ENCODE peak calls at places on chromosomes 6 and 20, in four cellular contexts. S is cardiac muscle cell, J is fibroblast of lung, N is sigmoid colon. K is an unnamed sample.

GRCh38 chr6:156583083-156583482 is 194.1 kb upstream of the ARID1B start:
- DNase-seq in N (no peak), J (no peak), S (no peak), K (no peak)

GRCh38 chr20:32972181-32973076 is 31.8 kb downstream of the SUN5 start:
- DNase-seq in N (peak; percentile 60), S (no peak), J (no peak), K (no peak)

GRCh38 chr6:132298344-132298949 is 102.8 kb downstream of the MOXD1 start:
- DNase-seq in J (peak; percentile 70), N (no peak), S (peak; percentile 70), K (peak; percentile 53)

GRCh38 chr6:131036616-131037015 is 26.4 kb downstream of the EPB41L2 start:
- DNase-seq in S (no peak), N (no peak), J (no peak), K (no peak)

GRCh38 chr20:10611357-10611756 is 62.4 kb downstream of the JAG1 start:
- DNase-seq in N (peak; percentile 85), J (peak; percentile 50), S (peak; percentile 65), K (peak; percentile 61)

GRCh38 chr6:56079761-56080540 is 167.4 kb downstream of the COL21A1 start:
- DNase-seq in J (peak; percentile 39), N (no peak), S (peak; percentile 73), K (peak; percentile 73)

GRCh38 chr6:17015551-17016381 is 86.1 kb upstream of the STMND1 start:
- DNase-seq in J (no peak), S (peak; percentile 68), N (no peak), K (no peak)

GRCh38 chr20:32772046-32772445 is 9.9 kb downstream of the DNMT3B start:
- DNase-seq in N (no peak), S (no peak), J (no peak), K (no peak)

GRCh38 chr6:456358-456857 is 64.9 kb downstream of the IRF4 start:
- DNase-seq in N (no peak), S (no peak), J (no peak), K (no peak)

GRCh38 chr20:63534427-63534830 is 2.7 kb downstream of the PTK6 start:
- DNase-seq in N (no peak), S (no peak), J (no peak), K (no peak)

GRCh38 chr6:83838727-83839126 is 14.4 kb upstream of the RIPPLY2 start:
- DNase-seq in S (no peak), N (no peak), J (no peak), K (no peak)

GRCh38 chr6:5569491-5569890 is 308.2 kb downstream of the FARS2 start:
- DNase-seq in J (peak; percentile 22), N (no peak), S (no peak), K (peak; percentile 29)

GRCh38 chr20:19962958-19963357 is 54.2 kb upstream of the NAA20 start:
- DNase-seq in N (no peak), S (no peak), J (no peak), K (no peak)

GRCh38 chr6:89481695-89482094 is 48.7 kb downstream of the ANKRD6 start:
- DNase-seq in J (no peak), S (no peak), N (no peak), K (no peak)

GRCh38 chr6:155183095-155183494 is 80.7 kb upstream of the CLDN20 start:
- DNase-seq in S (no peak), J (no peak), N (no peak), K (no peak)

GRCh38 chr6:3190056-3190455 is 32.7 kb upstream of the TUBB2A start:
- DNase-seq in J (no peak), N (no peak), S (no peak), K (no peak)

GRCh38 chr6:129865013-129865412 is 3.9 kb upstream of the TMEM244 start:
- DNase-seq in J (no peak), N (no peak), S (no peak), K (no peak)

GRCh38 chr6:43940071-43940392 is 170.0 kb downstream of the VEGFA start:
- DNase-seq in J (no peak), S (no peak), N (peak; percentile 44), K (no peak)

GRCh38 chr6:12890171-12890790 is 173.7 kb downstream of the PHACTR1 start:
- DNase-seq in J (no peak), S (no peak), N (no peak), K (no peak)

GRCh38 chr20:50193851-50194830 is 3.5 kb downstream of the CEBPB start:
- DNase-seq in J (peak; percentile 41), S (peak; percentile 48), N (peak; percentile 82), K (peak; percentile 9)

GRCh38 chr20:20897922-20898321 is 185.5 kb upstream of the RALGAPA2 start:
- DNase-seq in S (no peak), N (no peak), J (no peak), K (no peak)

GRCh38 chr6:139801571-139802321 is 427.3 kb upstream of the CITED2 start:
- DNase-seq in N (no peak), J (peak; percentile 22), S (peak; percentile 52), K (peak; percentile 33)

GRCh38 chr6:11815231-11815630 is 36.6 kb upstream of the ADTRP start:
- DNase-seq in S (peak; percentile 12), J (no peak), N (no peak), K (peak; percentile 33)

GRCh38 chr6:81767163-81768000 is 14.9 kb upstream of the TENT5A start:
- DNase-seq in N (no peak), J (peak; percentile 68), S (peak; percentile 41), K (peak; percentile 78)

GRCh38 chr6:116287668-116288282 is 8.0 kb upstream of the TSPYL1 start:
- DNase-seq in J (peak; percentile 79), N (no peak), S (peak; percentile 70), K (peak; percentile 69)

GRCh38 chr6:81465859-81466258 is 286.6 kb downstream of the TENT5A start:
- DNase-seq in J (peak; percentile 34), N (no peak), S (peak; percentile 48), K (peak; percentile 30)

GRCh38 chr6:5213851-5214507 is 46.8 kb downstream of the LYRM4 start:
- DNase-seq in N (no peak), S (peak; percentile 52), J (peak; percentile 63), K (peak; percentile 44)

GRCh38 chr6:16398587-16398986 is 160.2 kb downstream of the GMPR start:
- DNase-seq in N (no peak), J (peak; percentile 67), S (peak; percentile 77), K (peak; percentile 49)

GRCh38 chr6:104705095-104705707 is 154.5 kb downstream of the HACE1 start:
- DNase-seq in N (no peak), S (peak; percentile 72), J (peak; percentile 37), K (peak; percentile 91)

GRCh38 chr6:28105286-28105685 is 19.1 kb upstream of the ZSCAN16 start:
- DNase-seq in N (no peak), J (peak; percentile 22), S (peak; percentile 26), K (no peak)

GRCh38 chr6:31299511-31299910 is 27.6 kb upstream of the HLA-C start:
- DNase-seq in S (no peak), J (no peak), N (no peak), K (no peak)

GRCh38 chr6:114342826-114343781 is at the start of gene HS3ST5:
- DNase-seq in J (peak; percentile 12), N (peak; percentile 66), S (peak; percentile 14), K (no peak)

GRCh38 chr6:144331610-144332009 is 46.5 kb downstream of the UTRN start:
- DNase-seq in J (peak; percentile 51), S (peak; percentile 46), N (no peak), K (peak; percentile 50)

GRCh38 chr6:144332177-144332576 is 47.0 kb downstream of the UTRN start:
- DNase-seq in S (no peak), N (no peak), J (no peak), K (no peak)

GRCh38 chr6:144330588-144330987 is 45.5 kb downstream of the UTRN start:
- DNase-seq in S (no peak), N (no peak), J (no peak), K (no peak)

GRCh38 chr6:144327081-144327480 is 41.9 kb downstream of the UTRN start:
- DNase-seq in S (no peak), N (no peak), J (no peak), K (no peak)

DNA sequence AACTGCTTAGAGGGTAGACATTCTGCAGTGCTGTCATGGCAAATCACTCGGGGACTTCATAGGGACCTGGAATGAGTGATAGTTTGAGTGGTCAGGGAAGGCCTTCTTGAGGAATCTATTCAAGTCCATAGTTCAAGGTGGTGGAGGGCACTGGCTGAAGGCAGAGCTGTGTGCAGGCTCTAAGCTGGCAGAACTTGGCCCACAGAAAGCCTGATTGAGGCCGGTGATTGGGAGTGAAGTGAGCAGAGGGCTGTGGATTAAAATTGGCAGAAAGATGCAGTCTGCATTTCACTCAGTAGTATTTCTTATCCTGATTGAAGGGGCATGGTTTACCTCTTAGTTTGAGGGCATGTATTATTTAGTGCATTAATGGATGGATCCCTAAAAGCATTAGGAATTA is 44.9 kb downstream of the UTRN start:
- DNase-seq in J (no peak), S (no peak), N (no peak), K (no peak)
- H3K4me3 ChIP-seq in J (no peak overlapping the region), S (no peak overlapping the region), N (no peak overlapping the region), K (no peak overlapping the region)

GRCh38 chr6:49607391-49607982 is 29.2 kb downstream of the RHAG start:
- DNase-seq in N (no peak), S (no peak), J (no peak), K (no peak)
- TF ChIP-seq CTCF in N (no peak), S (no peak), J (no peak), K (no peak)

DNA sequence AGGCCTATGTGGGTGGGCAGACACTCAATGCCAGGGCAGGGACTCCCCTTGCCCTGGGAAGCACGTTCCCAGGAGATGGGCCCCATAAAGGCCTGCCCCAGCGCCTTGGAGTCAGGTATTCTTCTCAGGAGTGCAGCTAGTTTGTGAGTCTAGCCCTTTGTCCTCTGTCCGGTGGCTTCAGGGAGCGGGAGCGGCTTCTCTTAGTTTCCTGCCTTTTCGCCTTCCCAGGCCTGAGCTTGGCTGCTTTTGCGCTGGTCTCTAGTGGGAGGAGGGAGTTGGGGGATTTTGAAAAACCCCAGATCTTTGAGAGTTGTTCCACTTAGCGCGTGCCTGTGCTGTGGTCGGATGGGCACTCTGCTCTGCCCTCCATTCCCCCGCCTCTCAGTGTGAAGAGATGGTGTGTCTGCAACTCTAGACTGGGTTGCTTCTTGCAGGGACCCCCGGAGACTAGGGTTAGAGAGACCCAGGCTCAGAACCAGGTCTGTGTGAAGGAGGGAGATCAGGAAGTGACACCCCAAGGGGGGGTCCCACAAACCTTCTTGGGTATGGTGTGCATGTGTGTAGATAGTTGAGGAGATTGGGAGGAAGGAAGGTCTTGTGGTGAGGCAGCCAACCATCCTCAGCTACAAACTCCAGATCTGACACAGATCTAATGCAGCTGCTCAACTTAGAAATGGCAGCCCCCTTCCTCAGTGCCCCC is 1.3 kb downstream of the PLCG1 start:
- DNase-seq in S (peak; percentile 27), N (no peak), J (no peak), K (peak; percentile 14)
- H3K4me3 ChIP-seq in S (peak overlapping the region; percentile 79), N (peak overlapping the region; percentile 83), J (peak overlapping the region; percentile 80), K (peak overlapping the region; percentile 77)

GRCh38 chr6:75126518-75126917 is 79.3 kb downstream of the COL12A1 start:
- DNase-seq in N (no peak), S (no peak), J (no peak), K (peak; percentile 59)

GRCh38 chr6:75124983-75125382 is 80.9 kb downstream of the COL12A1 start:
- DNase-seq in N (no peak), S (no peak), J (peak; percentile 31), K (no peak)

GRCh38 chr6:75128881-75129570 is 76.8 kb downstream of the COL12A1 start:
- DNase-seq in S (peak; percentile 40), N (no peak), J (peak; percentile 88), K (no peak)

GRCh38 chr6:75118925-75119515 is 86.8 kb downstream of the COL12A1 start:
- DNase-seq in S (no peak), J (no peak), N (no peak), K (no peak)

DNA sequence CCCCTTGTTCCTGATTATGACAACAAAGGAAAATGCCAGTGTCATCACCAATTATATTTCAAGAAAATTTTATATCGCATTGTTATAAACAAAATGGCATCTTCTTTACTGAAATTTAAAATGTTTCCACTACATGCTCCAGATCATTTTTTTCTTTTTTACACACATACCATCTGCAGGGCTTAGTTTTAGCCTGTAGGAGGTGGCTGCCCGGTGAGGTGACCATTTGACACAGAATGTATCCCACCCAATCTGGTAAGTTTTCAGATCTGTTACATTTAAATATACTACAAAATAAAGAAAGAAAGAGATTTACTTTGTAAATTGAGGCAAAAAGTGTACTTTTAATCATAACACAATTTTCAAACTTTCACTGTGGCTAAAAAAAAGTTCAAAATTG is 81.8 kb downstream of the COL12A1 start:
- DNase-seq in N (no peak), S (no peak), J (no peak), K (no peak)
- TF ChIP-seq CTCF in N (no peak), S (no peak), J (no peak), K (no peak)

K was measured in astrocyte of the spinal cord.